ENCODE peak calls at places on chromosomes 12 and 14, in eight cellular contexts. B, W, P, T, Y, H, R and E are unnamed samples.

GRCh38 chr14:104373855-104374717 is 205.5 kb upstream of the C14orf180 start:
- DNase-seq in B (no peak), W (no peak), P (no peak), T (no peak), Y (no peak), H (no peak), R (no peak), E (no peak)

GRCh38 chr12:58387199-58387598 is 445.8 kb downstream of the ATP23 start:
- DNase-seq in B (no peak), W (no peak), P (no peak), T (no peak), Y (no peak), H (no peak), R (no peak), E (no peak)

GRCh38 chr14:77485256-77485655 is 13.4 kb downstream of the ISM2 start:
- DNase-seq in B (no peak), W (no peak), P (no peak), T (peak), Y (no peak), H (no peak), R (peak), E (no peak)

GRCh38 chr12:97075583-97076268 is 168.7 kb downstream of the NEDD1 start:
- DNase-seq in B (no peak), W (no peak), P (no peak), T (no peak), Y (no peak), H (no peak), R (no peak), E (no peak)

GRCh38 chr12:49208146-49208545 is 19.3 kb upstream of the TUBA1A start:
- DNase-seq in B (no peak), W (no peak), P (no peak), T (no peak), Y (no peak), H (no peak), R (no peak), E (no peak)

GRCh38 chr14:29741909-29742401 is 185.7 kb downstream of the PRKD1 start:
- DNase-seq in B (no peak), W (no peak), P (no peak), T (no peak), Y (no peak), H (no peak), R (no peak), E (no peak)

GRCh38 chr14:22986508-22987054 is 4.2 kb upstream of the AJUBA start:
- DNase-seq in B (peak), W (peak), P (peak), T (peak), Y (peak), H (peak), R (peak), E (peak)

GRCh38 chr12:96300064-96300463 is 100.2 kb downstream of the CDK17 start:
- DNase-seq in B (no peak), W (no peak), P (no peak), T (no peak), Y (no peak), H (no peak), R (no peak), E (no peak)

GRCh38 chr14:65850429-65851145 is 438.1 kb downstream of the FUT8 start:
- DNase-seq in B (no peak), W (no peak), P (no peak), T (no peak), Y (no peak), H (no peak), R (peak), E (no peak)

GRCh38 chr12:111673503-111673902 is 12.3 kb downstream of the BRAP start:
- DNase-seq in B (no peak), W (no peak), P (no peak), T (no peak), Y (no peak), H (no peak), R (peak), E (no peak)

GRCh38 chr12:10190558-10191388 is 11.9 kb downstream of the TMEM52B start:
- DNase-seq in B (peak), W (peak), P (no peak), T (no peak), Y (peak), H (peak), R (peak), E (no peak)

GRCh38 chr14:103846008-103846568 is 1.3 kb downstream of the PPP1R13B start:
- DNase-seq in B (no peak), W (no peak), P (no peak), T (no peak), Y (no peak), H (no peak), R (no peak), E (no peak)

GRCh38 chr12:75257510-75257909 is 47.9 kb upstream of the KCNC2 start:
- DNase-seq in B (no peak), W (no peak), P (no peak), T (no peak), Y (no peak), H (no peak), R (no peak), E (no peak)

GRCh38 chr14:53751650-53752049 is 205.0 kb downstream of the BMP4 start:
- DNase-seq in B (no peak), W (no peak), P (no peak), T (no peak), Y (no peak), H (no peak), R (no peak), E (no peak)

GRCh38 chr12:40101747-40102146 is 4.1 kb downstream of the SLC2A13 start:
- DNase-seq in B (no peak), W (no peak), P (no peak), T (no peak), Y (no peak), H (no peak), R (no peak), E (no peak)

GRCh38 chr14:61670576-61670975 is 24.7 kb upstream of the HIF1A start:
- DNase-seq in B (no peak), W (no peak), P (no peak), T (no peak), Y (no peak), H (no peak), R (no peak), E (no peak)

GRCh38 chr12:88142610-88142991 is 494 bp downstream of the TMTC3 start:
- DNase-seq in B (peak), W (peak), P (no peak), T (peak), Y (peak), H (no peak), R (no peak), E (no peak)

GRCh38 chr14:88481794-88482193 is 73.0 kb downstream of the PTPN21 start:
- DNase-seq in B (peak), W (no peak), P (no peak), T (no peak), Y (no peak), H (no peak), R (no peak), E (no peak)

GRCh38 chr14:103472939-103473338 is 49.7 kb downstream of the CKB start:
- DNase-seq in B (no peak), W (no peak), P (no peak), T (no peak), Y (no peak), H (no peak), R (no peak), E (no peak)

GRCh38 chr14:98666545-98666944 is 605.5 kb downstream of the BCL11B start:
- DNase-seq in B (no peak), W (no peak), P (no peak), T (no peak), Y (no peak), H (no peak), R (no peak), E (no peak)

GRCh38 chr14:47674148-47674545 is 1.3 kb downstream of the MDGA2 start:
- DNase-seq in B (no peak), W (peak), P (no peak), T (no peak), Y (peak), H (peak), R (peak), E (no peak)

GRCh38 chr14:51849095-51849494 is 11.3 kb upstream of the GNG2 start:
- DNase-seq in B (no peak), W (no peak), P (no peak), T (no peak), Y (no peak), H (no peak), R (no peak), E (no peak)

GRCh38 chr12:127926004-127926403 is 341.0 kb upstream of the TMEM132C start:
- DNase-seq in B (no peak), W (no peak), P (no peak), T (no peak), Y (peak), H (no peak), R (peak), E (no peak)

GRCh38 chr12:75823475-75823874 is 208.1 kb downstream of the PHLDA1 start:
- DNase-seq in B (no peak), W (no peak), P (no peak), T (no peak), Y (no peak), H (no peak), R (no peak), E (no peak)

GRCh38 chr12:15152864-15153263 is 68.4 kb downstream of the RERG start:
- DNase-seq in B (no peak), W (no peak), P (no peak), T (no peak), Y (no peak), H (no peak), R (no peak), E (no peak)

GRCh38 chr14:22388669-22389625 is 200.1 kb downstream of the DAD1 start:
- DNase-seq in B (no peak), W (no peak), P (no peak), T (no peak), Y (no peak), H (no peak), R (no peak), E (no peak)

GRCh38 chr12:93783827-93784226 is 106.7 kb downstream of the CRADD start:
- DNase-seq in B (no peak), W (no peak), P (no peak), T (no peak), Y (no peak), H (no peak), R (peak), E (no peak)

GRCh38 chr12:67413577-67413976 is 144.4 kb downstream of the CAND1 start:
- DNase-seq in B (no peak), W (no peak), P (no peak), T (no peak), Y (no peak), H (no peak), R (peak), E (no peak)

GRCh38 chr12:28645436-28645835 is 455.2 kb downstream of the CCDC91 start:
- DNase-seq in B (no peak), W (no peak), P (no peak), T (no peak), Y (no peak), H (no peak), R (no peak), E (no peak)

GRCh38 chr14:106848330-106849121 is 1322.1 kb downstream of the TMEM121 start:
- DNase-seq in B (no peak), W (no peak), P (no peak), T (no peak), Y (no peak), H (peak), R (no peak), E (no peak)
- TF ChIP-seq CTCF in B (no peak), W (no peak), P (no peak), T (no peak), Y (no peak), H (peak), R (peak), E (no peak)

DNA sequence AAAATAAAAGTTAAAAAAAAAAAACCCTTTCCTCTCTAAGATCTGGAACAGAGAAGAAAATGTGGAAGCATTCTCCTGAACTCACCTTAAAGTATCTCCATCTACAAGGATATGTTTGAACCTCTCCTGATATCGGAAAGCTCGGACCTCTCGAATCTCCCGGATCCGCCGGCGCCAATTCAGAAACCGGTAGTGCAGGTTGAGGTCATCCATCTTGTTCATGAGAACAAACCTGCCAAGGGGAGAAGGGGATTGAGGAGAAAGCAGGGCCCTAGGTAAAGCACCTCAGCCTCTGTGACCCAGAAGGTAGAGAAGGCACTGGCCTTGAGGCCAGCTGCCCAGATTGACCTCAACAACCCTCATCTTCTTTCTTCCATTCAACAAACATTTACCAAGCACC is 2.2 kb downstream of the SPRYD3 start:
- DNase-seq in B (no peak), W (no peak), P (peak), T (peak), Y (no peak), H (no peak), R (no peak), E (no peak)
- TF ChIP-seq CTCF in B (no peak), W (no peak), P (no peak), T (no peak), Y (no peak), H (no peak), R (no peak), E (no peak)

DNA sequence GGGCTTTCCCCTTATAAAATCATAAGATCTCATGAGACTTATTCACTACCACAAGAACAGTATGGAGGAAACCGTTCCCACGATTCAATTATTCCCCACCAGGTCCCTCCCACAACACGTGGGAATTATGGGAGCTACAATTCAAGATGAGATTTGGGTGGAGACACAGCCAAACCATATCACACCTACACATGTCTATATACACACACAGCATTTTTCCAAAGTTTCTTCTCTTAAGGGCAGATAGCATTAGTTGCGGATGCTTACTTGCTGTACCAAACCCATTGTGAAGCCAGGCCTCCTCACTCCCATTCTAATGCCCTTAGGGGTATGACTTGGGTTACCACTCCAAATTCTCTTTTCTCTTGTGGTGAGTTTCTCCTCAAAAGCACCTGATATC is 104.1 kb upstream of the RAP1B start:
- DNase-seq in B (no peak), W (no peak), P (no peak), T (no peak), Y (no peak), H (no peak), R (no peak), E (no peak)
- TF ChIP-seq CTCF in B (no peak), W (no peak), P (no peak), T (no peak), Y (no peak), H (no peak), R (no peak), E (no peak)

GRCh38 chr12:51269174-51270066 is 795 bp downstream of the SMAGP start:
- DNase-seq in B (peak), W (peak), P (peak), T (peak), Y (peak), H (peak), R (peak), E (peak)
- TF ChIP-seq CTCF in B (peak), W (peak), P (no peak), T (peak), Y (no peak), H (peak), R (peak), E (no peak)

DNA sequence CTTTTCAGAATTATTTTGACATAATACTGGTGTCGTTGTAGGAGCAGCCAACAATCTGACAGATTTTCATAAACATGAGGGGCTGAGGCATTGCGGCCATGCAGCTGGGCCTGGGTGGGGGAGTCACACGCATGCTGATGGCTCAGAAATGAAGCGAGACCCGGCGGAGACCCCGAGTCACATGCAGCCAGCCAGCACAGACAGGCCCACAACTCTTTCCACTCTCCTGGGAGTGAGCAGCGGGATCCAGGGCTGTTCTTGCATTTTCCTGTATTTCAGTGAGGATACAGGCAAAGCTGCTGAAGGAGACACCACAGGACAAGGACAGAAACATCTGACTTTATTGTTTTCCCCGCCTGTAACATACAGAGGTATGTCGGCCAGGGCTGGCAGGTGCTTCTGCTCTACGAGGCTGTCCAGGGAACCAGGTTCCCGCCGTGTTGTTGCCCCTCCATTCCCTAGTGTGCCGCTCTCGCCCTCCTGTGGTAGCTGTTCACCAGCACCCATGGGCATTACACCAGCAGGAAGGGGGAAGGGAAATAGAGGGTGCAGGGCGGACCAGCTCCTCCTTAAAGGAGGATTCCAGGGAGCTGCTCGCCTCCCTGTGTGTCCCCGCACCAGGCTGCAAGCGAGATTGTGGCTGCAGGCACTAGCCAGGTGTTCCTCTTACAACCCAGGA is 30.5 kb downstream of the FZD10 start:
- DNase-seq in B (no peak), W (no peak), P (no peak), T (no peak), Y (no peak), H (no peak), R (no peak), E (no peak)
- TF ChIP-seq CTCF in B (no peak), W (no peak), P (no peak), T (no peak), Y (no peak), H (no peak), R (no peak), E (no peak)